ENCODE peak calls at places on chromosomes 11 and 22, in nine cellular contexts. One of them, this sample, is unnamed.

GRCh38 chr22:25054943-25055511 is 102.5 kb downstream of the KIAA1671 start:
- DNase-seq in CD8-positive, alpha-beta memory T cell: no peak
- DNase-seq in ovary: no peak
- DNase-seq in A549: no peak
- DNase-seq in mucosa of descending colon: no peak
- DNase-seq in psoas muscle: no peak
- DNase-seq in heart right ventricle: no peak
- DNase-seq in kidney: no peak
- DNase-seq in H9: no peak
- DNase-seq in this sample: no peak

GRCh38 chr11:27621440-27622161 is 78.7 kb downstream of the BDNF start:
- DNase-seq in CD8-positive, alpha-beta memory T cell: no peak
- DNase-seq in ovary: no peak
- DNase-seq in A549: no peak
- DNase-seq in mucosa of descending colon: no peak
- DNase-seq in psoas muscle: no peak
- DNase-seq in heart right ventricle: no peak
- DNase-seq in kidney: no peak
- DNase-seq in H9: no peak
- DNase-seq in this sample: no peak

GRCh38 chr11:71286701-71287643 is 34.6 kb upstream of the SHANK2 start:
- DNase-seq in CD8-positive, alpha-beta memory T cell: no peak
- DNase-seq in ovary: no peak
- DNase-seq in A549: no peak
- DNase-seq in mucosa of descending colon: peak; percentile 52
- DNase-seq in psoas muscle: no peak
- DNase-seq in heart right ventricle: no peak
- DNase-seq in kidney: peak; percentile 89
- DNase-seq in H9: peak; percentile 28
- DNase-seq in this sample: peak; percentile 69

GRCh38 chr11:126585388-126586302 is 230.2 kb downstream of the ST3GAL4 start:
- DNase-seq in CD8-positive, alpha-beta memory T cell: no peak
- DNase-seq in ovary: peak; percentile 74
- DNase-seq in A549: peak; percentile 31
- DNase-seq in mucosa of descending colon: peak; percentile 32
- DNase-seq in psoas muscle: peak; percentile 58
- DNase-seq in heart right ventricle: peak; percentile 51
- DNase-seq in kidney: no peak
- DNase-seq in H9: peak; percentile 81
- DNase-seq in this sample: no peak

GRCh38 chr11:68809506-68809905 is 32.2 kb downstream of the CPT1A start:
- DNase-seq in CD8-positive, alpha-beta memory T cell: no peak
- DNase-seq in ovary: no peak
- DNase-seq in A549: no peak
- DNase-seq in mucosa of descending colon: no peak
- DNase-seq in psoas muscle: no peak
- DNase-seq in heart right ventricle: no peak
- DNase-seq in kidney: no peak
- DNase-seq in H9: no peak
- DNase-seq in this sample: no peak

GRCh38 chr11:1223346-1224108 is 661 bp downstream of the MUC5B start:
- DNase-seq in CD8-positive, alpha-beta memory T cell: no peak
- DNase-seq in ovary: peak; percentile 26
- DNase-seq in A549: no peak
- DNase-seq in mucosa of descending colon: peak; percentile 50
- DNase-seq in psoas muscle: peak; percentile 6
- DNase-seq in heart right ventricle: peak; percentile 3
- DNase-seq in kidney: peak; percentile 58
- DNase-seq in H9: peak; percentile 17
- DNase-seq in this sample: no peak

GRCh38 chr11:27471588-27472397 is 797 bp downstream of the LGR4 start:
- DNase-seq in CD8-positive, alpha-beta memory T cell: peak; percentile 23
- DNase-seq in ovary: peak; percentile 59
- DNase-seq in A549: no peak
- DNase-seq in mucosa of descending colon: peak; percentile 69
- DNase-seq in psoas muscle: peak; percentile 32
- DNase-seq in heart right ventricle: peak; percentile 46
- DNase-seq in kidney: peak; percentile 86
- DNase-seq in H9: peak; percentile 61
- DNase-seq in this sample: peak; percentile 25

GRCh38 chr22:22406445-22406844 is 102.1 kb downstream of the ZNF280B start:
- DNase-seq in CD8-positive, alpha-beta memory T cell: no peak
- DNase-seq in ovary: no peak
- DNase-seq in A549: no peak
- DNase-seq in mucosa of descending colon: no peak
- DNase-seq in psoas muscle: no peak
- DNase-seq in heart right ventricle: no peak
- DNase-seq in kidney: no peak
- DNase-seq in H9: no peak
- DNase-seq in this sample: no peak

GRCh38 chr22:48700566-48701295 is 1126.9 kb downstream of the BRD1 start:
- DNase-seq in CD8-positive, alpha-beta memory T cell: no peak
- DNase-seq in ovary: no peak
- DNase-seq in A549: no peak
- DNase-seq in mucosa of descending colon: no peak
- DNase-seq in psoas muscle: no peak
- DNase-seq in heart right ventricle: no peak
- DNase-seq in kidney: peak; percentile 55
- DNase-seq in H9: no peak
- DNase-seq in this sample: no peak

GRCh38 chr11:122843281-122844150 is 5.2 kb downstream of the CRTAM start:
- DNase-seq in CD8-positive, alpha-beta memory T cell: peak; percentile 76
- DNase-seq in ovary: no peak
- DNase-seq in A549: no peak
- DNase-seq in mucosa of descending colon: no peak
- DNase-seq in psoas muscle: no peak
- DNase-seq in heart right ventricle: no peak
- DNase-seq in kidney: no peak
- DNase-seq in H9: no peak
- DNase-seq in this sample: no peak

GRCh38 chr22:20729194-20729593 is 44.7 kb upstream of the SERPIND1 start:
- DNase-seq in CD8-positive, alpha-beta memory T cell: no peak
- DNase-seq in ovary: no peak
- DNase-seq in A549: no peak
- DNase-seq in mucosa of descending colon: no peak
- DNase-seq in psoas muscle: no peak
- DNase-seq in heart right ventricle: no peak
- DNase-seq in kidney: peak; percentile 66
- DNase-seq in H9: no peak
- DNase-seq in this sample: no peak

GRCh38 chr11:62593434-62594044 is 2.2 kb upstream of the TUT1 start:
- DNase-seq in CD8-positive, alpha-beta memory T cell: peak; percentile 69
- DNase-seq in ovary: peak; percentile 81
- DNase-seq in A549: peak; percentile 77
- DNase-seq in mucosa of descending colon: peak; percentile 89
- DNase-seq in psoas muscle: peak; percentile 80
- DNase-seq in heart right ventricle: peak; percentile 75
- DNase-seq in kidney: peak; percentile 88
- DNase-seq in H9: peak; percentile 85
- DNase-seq in this sample: no peak

GRCh38 chr11:122085264-122085663 is 30.8 kb downstream of the BLID start:
- DNase-seq in CD8-positive, alpha-beta memory T cell: no peak
- DNase-seq in ovary: no peak
- DNase-seq in A549: no peak
- DNase-seq in mucosa of descending colon: no peak
- DNase-seq in psoas muscle: no peak
- DNase-seq in heart right ventricle: no peak
- DNase-seq in kidney: no peak
- DNase-seq in H9: no peak
- DNase-seq in this sample: no peak

GRCh38 chr22:42035256-42035655 is 35.4 kb downstream of the NAGA start:
- DNase-seq in CD8-positive, alpha-beta memory T cell: no peak
- DNase-seq in ovary: no peak
- DNase-seq in A549: no peak
- DNase-seq in mucosa of descending colon: no peak
- DNase-seq in psoas muscle: no peak
- DNase-seq in heart right ventricle: no peak
- DNase-seq in kidney: no peak
- DNase-seq in H9: no peak
- DNase-seq in this sample: no peak

GRCh38 chr11:36399236-36399635 is 103.1 kb downstream of the PRR5L start:
- DNase-seq in CD8-positive, alpha-beta memory T cell: no peak
- DNase-seq in ovary: no peak
- DNase-seq in A549: no peak
- DNase-seq in mucosa of descending colon: no peak
- DNase-seq in psoas muscle: no peak
- DNase-seq in heart right ventricle: no peak
- DNase-seq in kidney: no peak
- DNase-seq in H9: no peak
- DNase-seq in this sample: no peak

GRCh38 chr11:109984634-109985289 is 108.4 kb upstream of the ZC3H12C start:
- DNase-seq in CD8-positive, alpha-beta memory T cell: no peak
- DNase-seq in ovary: no peak
- DNase-seq in A549: no peak
- DNase-seq in mucosa of descending colon: no peak
- DNase-seq in psoas muscle: no peak
- DNase-seq in heart right ventricle: no peak
- DNase-seq in kidney: no peak
- DNase-seq in H9: no peak
- DNase-seq in this sample: no peak

GRCh38 chr11:121451178-121451981 is 734 bp upstream of the SORL1 start:
- DNase-seq in CD8-positive, alpha-beta memory T cell: peak; percentile 61
- DNase-seq in ovary: no peak
- DNase-seq in A549: no peak
- DNase-seq in mucosa of descending colon: peak; percentile 87
- DNase-seq in psoas muscle: no peak
- DNase-seq in heart right ventricle: no peak
- DNase-seq in kidney: peak; percentile 80
- DNase-seq in H9: no peak
- DNase-seq in this sample: peak; percentile 56

GRCh38 chr11:30960387-30960992 is 374.3 kb upstream of the MPPED2 start:
- DNase-seq in CD8-positive, alpha-beta memory T cell: no peak
- DNase-seq in ovary: no peak
- DNase-seq in A549: peak; percentile 14
- DNase-seq in mucosa of descending colon: no peak
- DNase-seq in psoas muscle: no peak
- DNase-seq in heart right ventricle: no peak
- DNase-seq in kidney: no peak
- DNase-seq in H9: no peak
- DNase-seq in this sample: no peak

GRCh38 chr11:102799656-102800339 is 1.8 kb upstream of the MMP1 start:
- DNase-seq in CD8-positive, alpha-beta memory T cell: no peak
- DNase-seq in ovary: no peak
- DNase-seq in A549: no peak
- DNase-seq in mucosa of descending colon: no peak
- DNase-seq in psoas muscle: no peak
- DNase-seq in heart right ventricle: no peak
- DNase-seq in kidney: no peak
- DNase-seq in H9: no peak
- DNase-seq in this sample: no peak
- H3K4me1 ChIP-seq in CD8-positive, alpha-beta memory T cell: no peaks in the 10 kb centered on the region
- H3K4me1 ChIP-seq in ovary: no peaks in the 10 kb centered on the region
- H3K4me1 ChIP-seq in A549: no peaks in the 10 kb centered on the region
- H3K4me1 ChIP-seq in mucosa of descending colon: no peaks in the 10 kb centered on the region
- H3K4me1 ChIP-seq in psoas muscle: no peaks in the 10 kb centered on the region
- H3K4me1 ChIP-seq in heart right ventricle: peaks cover 3% of the 10 kb centered on the region
- H3K4me1 ChIP-seq in kidney: no peaks in the 10 kb centered on the region
- H3K4me1 ChIP-seq in H9: no peaks in the 10 kb centered on the region
- H3K4me1 ChIP-seq in this sample: peaks cover 2% of the 10 kb centered on the region

GRCh38 chr22:17116931-17117330 is 4.2 kb downstream of the TMEM121B start:
- DNase-seq in CD8-positive, alpha-beta memory T cell: no peak
- DNase-seq in ovary: no peak
- DNase-seq in A549: no peak
- DNase-seq in mucosa of descending colon: no peak
- DNase-seq in psoas muscle: no peak
- DNase-seq in heart right ventricle: no peak
- DNase-seq in kidney: no peak
- DNase-seq in H9: no peak
- DNase-seq in this sample: no peak

GRCh38 chr22:17118342-17118741 is 2.8 kb downstream of the TMEM121B start:
- DNase-seq in CD8-positive, alpha-beta memory T cell: no peak
- DNase-seq in ovary: no peak
- DNase-seq in A549: no peak
- DNase-seq in mucosa of descending colon: no peak
- DNase-seq in psoas muscle: no peak
- DNase-seq in heart right ventricle: no peak
- DNase-seq in kidney: no peak
- DNase-seq in H9: no peak
- DNase-seq in this sample: no peak

GRCh38 chr22:17117400-17117799 is 3.8 kb downstream of the TMEM121B start:
- DNase-seq in CD8-positive, alpha-beta memory T cell: no peak
- DNase-seq in ovary: no peak
- DNase-seq in A549: no peak
- DNase-seq in mucosa of descending colon: no peak
- DNase-seq in psoas muscle: no peak
- DNase-seq in heart right ventricle: no peak
- DNase-seq in kidney: no peak
- DNase-seq in H9: no peak
- DNase-seq in this sample: no peak

GRCh38 chr22:17119481-17120202 is 1.5 kb downstream of the TMEM121B start:
- DNase-seq in CD8-positive, alpha-beta memory T cell: no peak
- DNase-seq in ovary: no peak
- DNase-seq in A549: no peak
- DNase-seq in mucosa of descending colon: peak; percentile 73
- DNase-seq in psoas muscle: no peak
- DNase-seq in heart right ventricle: peak; percentile 66
- DNase-seq in kidney: no peak
- DNase-seq in H9: peak; percentile 84
- DNase-seq in this sample: peak; percentile 87

GRCh38 chr22:17117890-17118289 is 3.3 kb downstream of the TMEM121B start:
- DNase-seq in CD8-positive, alpha-beta memory T cell: peak; percentile 26
- DNase-seq in ovary: no peak
- DNase-seq in A549: no peak
- DNase-seq in mucosa of descending colon: no peak
- DNase-seq in psoas muscle: no peak
- DNase-seq in heart right ventricle: no peak
- DNase-seq in kidney: no peak
- DNase-seq in H9: no peak
- DNase-seq in this sample: no peak
- H3K4me1 ChIP-seq in CD8-positive, alpha-beta memory T cell: peaks cover 64% of the 10 kb centered on the region
- H3K4me1 ChIP-seq in ovary: peaks cover 7% of the 10 kb centered on the region
- H3K4me1 ChIP-seq in A549: no peaks in the 10 kb centered on the region
- H3K4me1 ChIP-seq in mucosa of descending colon: peaks cover 15% of the 10 kb centered on the region
- H3K4me1 ChIP-seq in psoas muscle: peaks cover 5% of the 10 kb centered on the region
- H3K4me1 ChIP-seq in heart right ventricle: peaks cover 22% of the 10 kb centered on the region
- H3K4me1 ChIP-seq in kidney: no peaks in the 10 kb centered on the region
- H3K4me1 ChIP-seq in H9: no peaks in the 10 kb centered on the region
- H3K4me1 ChIP-seq in this sample: peaks cover 50% of the 10 kb centered on the region

GRCh38 chr11:45852018-45852711 is 4.9 kb downstream of the CRY2 start:
- DNase-seq in CD8-positive, alpha-beta memory T cell: no peak
- DNase-seq in ovary: no peak
- DNase-seq in A549: no peak
- DNase-seq in mucosa of descending colon: no peak
- DNase-seq in psoas muscle: no peak
- DNase-seq in heart right ventricle: no peak
- DNase-seq in kidney: no peak
- DNase-seq in H9: peak; percentile 66
- DNase-seq in this sample: no peak
- H3K4me1 ChIP-seq in CD8-positive, alpha-beta memory T cell: peaks cover 29% of the 10 kb centered on the region
- H3K4me1 ChIP-seq in ovary: peaks cover 18% of the 10 kb centered on the region
- H3K4me1 ChIP-seq in A549: peaks cover 8% of the 10 kb centered on the region
- H3K4me1 ChIP-seq in mucosa of descending colon: peaks cover 26% of the 10 kb centered on the region
- H3K4me1 ChIP-seq in psoas muscle: peaks cover 87% of the 10 kb centered on the region
- H3K4me1 ChIP-seq in heart right ventricle: peaks cover 87% of the 10 kb centered on the region
- H3K4me1 ChIP-seq in kidney: peaks cover 52% of the 10 kb centered on the region
- H3K4me1 ChIP-seq in H9: peaks cover 2% of the 10 kb centered on the region
- H3K4me1 ChIP-seq in this sample: peaks cover 52% of the 10 kb centered on the region

GRCh38 chr11:70185348-70186055 is 17.6 kb upstream of the FADD start:
- DNase-seq in CD8-positive, alpha-beta memory T cell: no peak
- DNase-seq in ovary: no peak
- DNase-seq in A549: no peak
- DNase-seq in mucosa of descending colon: no peak
- DNase-seq in psoas muscle: no peak
- DNase-seq in heart right ventricle: no peak
- DNase-seq in kidney: no peak
- DNase-seq in H9: no peak
- DNase-seq in this sample: no peak
- H3K4me1 ChIP-seq in CD8-positive, alpha-beta memory T cell: no peaks in the 10 kb centered on the region
- H3K4me1 ChIP-seq in ovary: no peaks in the 10 kb centered on the region
- H3K4me1 ChIP-seq in A549: no peaks in the 10 kb centered on the region
- H3K4me1 ChIP-seq in mucosa of descending colon: no peaks in the 10 kb centered on the region
- H3K4me1 ChIP-seq in psoas muscle: no peaks in the 10 kb centered on the region
- H3K4me1 ChIP-seq in heart right ventricle: no peaks in the 10 kb centered on the region
- H3K4me1 ChIP-seq in kidney: no peaks in the 10 kb centered on the region
- H3K4me1 ChIP-seq in H9: no peaks in the 10 kb centered on the region
- H3K4me1 ChIP-seq in this sample: no peaks in the 10 kb centered on the region